ENCODE peak calls at places on chromosomes 4 and X, in six cellular contexts. U is WTC11, M is A549, B is K562, F is H1, W is HepG2. G is an unnamed sample.

GRCh38 chr4:10057023-10057395 is 35.7 kb upstream of the SLC2A9 start:
- DNase-seq in U (no peak), M (no peak), B (no peak), F (peak), W (no peak), G (no peak)

GRCh38 chr4:110049951-110050925 is 137.6 kb downstream of the EGF start:
- DNase-seq in U (peak), M (peak), B (peak), F (peak), W (peak), G (peak)

GRCh38 chr4:173212379-173212778 is 43.8 kb downstream of the GALNT7 start:
- DNase-seq in U (no peak), M (no peak), B (no peak), F (no peak), W (no peak), G (no peak)

GRCh38 chr4:38590017-38590416 is 74.0 kb upstream of the KLF3 start:
- DNase-seq in U (no peak), M (no peak), B (no peak), F (no peak), W (no peak), G (no peak)

GRCh38 chrX:48520976-48521352 is 644 bp upstream of the EBP start:
- DNase-seq in U (no peak), M (no peak), B (peak), F (no peak), W (no peak), G (no peak)

GRCh38 chr4:158020175-158020574 is 152.7 kb downstream of the GASK1B start:
- DNase-seq in U (no peak), M (peak), B (no peak), F (no peak), W (peak), G (peak)

GRCh38 chrX:100494974-100495373 is 84.9 kb upstream of the PCDH19 start:
- DNase-seq in U (no peak), M (no peak), B (no peak), F (no peak), W (no peak), G (no peak)

GRCh38 chr4:88705805-88706518 is 8.3 kb upstream of the NAP1L5 start:
- DNase-seq in U (no peak), M (no peak), B (no peak), F (no peak), W (no peak), G (peak)

GRCh38 chr4:158538176-158538575 is 16.5 kb downstream of the RXFP1 start:
- DNase-seq in U (no peak), M (no peak), B (no peak), F (no peak), W (no peak), G (no peak)

GRCh38 chrX:134369576-134369975 is 90.4 kb upstream of the HPRT1 start:
- DNase-seq in U (no peak), M (no peak), B (no peak), F (no peak), W (no peak), G (no peak)

GRCh38 chr4:64539234-64539849 is 130.1 kb upstream of the TECRL start:
- DNase-seq in U (peak), M (peak), B (peak), F (no peak), W (peak), G (peak)

GRCh38 chr4:112766422-112766821 is 129.5 kb downstream of the LARP7 start:
- DNase-seq in U (peak), M (no peak), B (peak), F (no peak), W (no peak), G (no peak)

GRCh38 chrX:106906361-106906760 is 3.2 kb upstream of the RIPPLY1 start:
- DNase-seq in U (no peak), M (no peak), B (no peak), F (no peak), W (no peak), G (peak)

GRCh38 chrX:69136546-69137331 is 28.5 kb downstream of the PJA1 start:
- DNase-seq in U (peak), M (no peak), B (no peak), F (peak), W (no peak), G (no peak)

GRCh38 chrX:69137371-69137881 is 27.8 kb downstream of the PJA1 start:
- DNase-seq in U (peak), M (no peak), B (no peak), F (no peak), W (no peak), G (no peak)

GRCh38 chrX:69139516-69139915 is 25.7 kb downstream of the PJA1 start:
- DNase-seq in U (no peak), M (no peak), B (no peak), F (no peak), W (no peak), G (no peak)

GRCh38 chrX:69137911-69138310 is 27.3 kb downstream of the PJA1 start:
- DNase-seq in U (no peak), M (no peak), B (no peak), F (no peak), W (no peak), G (no peak)

DNA sequence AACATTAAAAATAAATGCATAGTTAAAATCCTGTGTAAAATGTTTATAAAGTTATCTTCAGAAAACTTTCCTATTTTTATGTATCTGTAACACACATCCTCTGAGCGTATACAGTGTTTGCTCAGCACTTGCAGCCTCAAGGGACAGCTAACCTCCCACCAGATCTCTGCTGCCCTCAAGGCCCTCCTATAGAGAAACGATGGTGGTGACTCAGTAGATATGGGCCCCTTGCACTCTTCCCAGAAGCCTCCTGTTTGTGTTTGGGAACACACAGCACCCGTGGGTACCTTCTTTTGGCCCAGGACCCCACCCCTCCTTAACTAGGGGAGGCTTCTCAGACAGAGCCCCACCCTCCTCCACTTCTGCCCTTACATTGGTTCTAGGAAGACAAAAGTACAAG is 26.7 kb downstream of the PJA1 start:
- DNase-seq in U (no peak), M (no peak), B (no peak), F (no peak), W (no peak), G (no peak)
- TF ChIP-seq JUN in U (no peak), M (no peak), B (no peak), F (no peak), W (no peak), G (no peak)

GRCh38 chr4:127525585-127525984 is 107.2 kb upstream of the INTU start:
- DNase-seq in U (no peak), M (no peak), B (peak), F (no peak), W (no peak), G (no peak)

GRCh38 chr4:127523369-127523768 is 109.4 kb upstream of the INTU start:
- DNase-seq in U (no peak), M (no peak), B (peak), F (no peak), W (no peak), G (no peak)

GRCh38 chr4:127518022-127518421 is 114.7 kb upstream of the INTU start:
- DNase-seq in U (no peak), M (no peak), B (no peak), F (no peak), W (no peak), G (no peak)

GRCh38 chr4:127521463-127521862 is 111.3 kb upstream of the INTU start:
- DNase-seq in U (no peak), M (no peak), B (no peak), F (no peak), W (no peak), G (no peak)
- TF ChIP-seq JUN in U (no peak), M (no peak), B (no peak), F (no peak), W (no peak), G (no peak)

GRCh38 chr4:94698187-94698586 is 59.6 kb upstream of the BMPR1B start:
- DNase-seq in U (no peak), M (no peak), B (no peak), F (no peak), W (no peak), G (no peak)
- TF ChIP-seq JUN in U (no peak), M (no peak), B (no peak), F (no peak), W (no peak), G (no peak)

GRCh38 chr4:179415842-179416223 is 1973.6 kb upstream of the AGA start:
- DNase-seq in U (no peak), M (no peak), B (no peak), F (no peak), W (no peak), G (no peak)
- TF ChIP-seq JUN in U (no peak), M (no peak), B (no peak), F (no peak), W (no peak), G (no peak)

DNA sequence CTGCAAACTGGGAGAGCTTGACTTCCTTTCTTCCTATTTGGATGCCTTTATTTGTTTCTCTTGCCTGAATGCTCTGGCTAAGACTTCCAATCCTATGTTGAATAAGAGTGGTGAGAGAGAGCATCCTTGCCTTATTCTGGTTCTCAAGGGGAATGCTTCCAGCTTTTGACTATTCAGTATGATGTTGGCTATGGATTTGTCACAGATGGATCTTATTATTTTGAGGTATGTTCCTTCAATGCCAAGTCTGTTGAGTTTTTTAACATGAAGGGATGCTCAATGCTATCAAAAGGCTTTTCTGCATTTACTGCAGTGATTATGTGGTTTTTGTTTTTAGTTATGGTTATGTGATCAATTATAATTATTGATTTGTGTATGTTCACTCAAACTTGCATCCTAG is 2144.6 kb upstream of the TENM3 start:
- DNase-seq in U (no peak), M (no peak), B (no peak), F (no peak), W (no peak), G (no peak)
- TF ChIP-seq JUN in U (no peak), M (no peak), B (no peak), F (no peak), W (no peak), G (no peak)

GRCh38 chrX:47232803-47233332 is at the start of gene USP11:
- DNase-seq in U (peak), M (peak), B (peak), F (peak), W (peak), G (no peak)
- TF ChIP-seq JUN in U (no peak), M (no peak), B (no peak), F (no peak), W (no peak), G (no peak)

GRCh38 chrX:49760288-49760885 is 64.6 kb upstream of the PAGE1 start:
- DNase-seq in U (no peak), M (no peak), B (no peak), F (no peak), W (no peak), G (no peak)

GRCh38 chrX:49762175-49762704 is 66.5 kb upstream of the PAGE1 start:
- DNase-seq in U (no peak), M (no peak), B (no peak), F (no peak), W (peak), G (no peak)

GRCh38 chrX:49767231-49767630 is 61.9 kb upstream of the PAGE4 start:
- DNase-seq in U (no peak), M (no peak), B (no peak), F (no peak), W (no peak), G (no peak)

GRCh38 chrX:49756692-49757091 is 60.9 kb upstream of the PAGE1 start:
- DNase-seq in U (no peak), M (no peak), B (no peak), F (no peak), W (no peak), G (no peak)

GRCh38 chrX:49761481-49761880 is 65.7 kb upstream of the PAGE1 start:
- DNase-seq in U (peak), M (peak), B (peak), F (no peak), W (peak), G (peak)
- TF ChIP-seq JUN in U (no peak), M (no peak), B (no peak), F (no peak), W (no peak), G (no peak)

GRCh38 chrX:68936186-68936585 is 107.4 kb downstream of the EFNB1 start:
- DNase-seq in U (no peak), M (no peak), B (no peak), F (no peak), W (no peak), G (no peak)
- TF ChIP-seq JUN in U (no peak), M (no peak), B (no peak), F (no peak), W (no peak), G (no peak)

G was measured in endothelial cell of umbilical vein.